ENCODE peak calls at places on chromosomes 5 and 9, in five cellular contexts. M is cardiac fibroblast, J is right atrium auricular region, V is heart right ventricle, U is A549. T is an unnamed sample.

GRCh38 chr5:54703568-54704255 is 186.2 kb downstream of the SNX18 start:
- DNase-seq in M (no peak), J (no peak), V (no peak), U (no peak), T (no peak)

GRCh38 chr9:34507966-34508365 is 14.8 kb downstream of the ENHO start:
- DNase-seq in M (no peak), J (no peak), V (no peak), U (no peak), T (no peak)

GRCh38 chr9:80789831-80790230 is 899.5 kb downstream of the TLE1 start:
- DNase-seq in M (no peak), J (no peak), V (no peak), U (no peak), T (no peak)

GRCh38 chr9:114051706-114052105 is 26.4 kb downstream of the AMBP start:
- DNase-seq in M (no peak), J (peak; percentile 34), V (no peak), U (no peak), T (no peak)

GRCh38 chr9:3478549-3478953 is 47.2 kb downstream of the RFX3 start:
- DNase-seq in M (peak; percentile 44), J (no peak), V (no peak), U (no peak), T (no peak)

GRCh38 chr5:93532370-93532769 is 48.6 kb downstream of the NR2F1-AS1 start:
- DNase-seq in M (peak; percentile 98), J (peak; percentile 80), V (peak; percentile 35), U (no peak), T (peak; percentile 51)

GRCh38 chr9:77944556-77945261 is 86.9 kb downstream of the GNAQ start:
- DNase-seq in M (no peak), J (no peak), V (no peak), U (no peak), T (no peak)

GRCh38 chr9:2809692-2810423 is 34.0 kb downstream of the PUM3 start:
- DNase-seq in M (peak; percentile 90), J (no peak), V (no peak), U (peak; percentile 50), T (no peak)

GRCh38 chr5:126514159-126515141 is 80.6 kb downstream of the ALDH7A1 start:
- DNase-seq in M (peak; percentile 72), J (no peak), V (no peak), U (no peak), T (no peak)

GRCh38 chr9:97704851-97705250 is 7.7 kb upstream of the XPA start:
- DNase-seq in M (peak; percentile 50), J (no peak), V (no peak), U (no peak), T (no peak)

GRCh38 chr9:136007906-136008692 is 46.9 kb upstream of the UBAC1 start:
- DNase-seq in M (peak; percentile 72), J (no peak), V (no peak), U (peak; percentile 94), T (no peak)

GRCh38 chr9:94480205-94480604 is 74.7 kb upstream of the PCAT7 start:
- DNase-seq in M (no peak), J (no peak), V (no peak), U (no peak), T (no peak)

GRCh38 chr5:177600458-177601018 is 606 bp downstream of the B4GALT7 start:
- DNase-seq in M (peak; percentile 41), J (no peak), V (no peak), U (no peak), T (no peak)

GRCh38 chr5:88826959-88827585 is 55.9 kb downstream of the MEF2C start:
- DNase-seq in M (peak; percentile 89), J (no peak), V (peak; percentile 20), U (no peak), T (no peak)

GRCh38 chr9:100679834-100680233 is 102.0 kb downstream of the CAVIN4 start:
- DNase-seq in M (no peak), J (no peak), V (no peak), U (no peak), T (no peak)